ENCODE peak calls at places on chromosomes 7 and 10, in nine cellular contexts. One of them, this sample, is unnamed.

GRCh38 chr10:86376403-86376802 is 9.8 kb upstream of the GRID1 start:
- DNase-seq in posterior vena cava: no peak
- DNase-seq in ELR: no peak
- DNase-seq in foreskin fibroblast: no peak
- DNase-seq in skeletal muscle cell: no peak
- DNase-seq in stimulated activated CD8-positive, alpha-beta memory T cell treated with anti-CD3 and anti-CD28 coated beads, Interleukin-4, amount 100 ng/mL, for 48 hours: peak; percentile 16
- DNase-seq in CD8-positive, alpha-beta T cell: no peak
- DNase-seq in right cardiac atrium: no peak
- DNase-seq in heart right ventricle: no peak
- DNase-seq in this sample: no peak

GRCh38 chr7:152081088-152081487 is 55.6 kb downstream of the GALNT11 start:
- DNase-seq in ELR: peak; percentile 4
- DNase-seq in skeletal muscle cell: no peak
- DNase-seq in foreskin fibroblast: peak; percentile 5
- DNase-seq in stimulated activated CD8-positive, alpha-beta memory T cell treated with anti-CD3 and anti-CD28 coated beads, Interleukin-4, amount 100 ng/mL, for 48 hours: no peak
- DNase-seq in posterior vena cava: no peak
- DNase-seq in CD8-positive, alpha-beta T cell: no peak
- DNase-seq in heart right ventricle: no peak
- DNase-seq in right cardiac atrium: no peak
- DNase-seq in this sample: no peak

GRCh38 chr7:158723266-158723665 is 18.7 kb upstream of the NCAPG2 start:
- DNase-seq in foreskin fibroblast: no peak
- DNase-seq in posterior vena cava: no peak
- DNase-seq in stimulated activated CD8-positive, alpha-beta memory T cell treated with anti-CD3 and anti-CD28 coated beads, Interleukin-4, amount 100 ng/mL, for 48 hours: no peak
- DNase-seq in skeletal muscle cell: no peak
- DNase-seq in CD8-positive, alpha-beta T cell: no peak
- DNase-seq in ELR: no peak
- DNase-seq in right cardiac atrium: no peak
- DNase-seq in heart right ventricle: no peak
- DNase-seq in this sample: no peak

GRCh38 chr10:38050212-38050611 is 39.7 kb downstream of the ZNF33A start:
- DNase-seq in foreskin fibroblast: no peak
- DNase-seq in heart right ventricle: no peak
- DNase-seq in stimulated activated CD8-positive, alpha-beta memory T cell treated with anti-CD3 and anti-CD28 coated beads, Interleukin-4, amount 100 ng/mL, for 48 hours: no peak
- DNase-seq in CD8-positive, alpha-beta T cell: no peak
- DNase-seq in right cardiac atrium: no peak
- DNase-seq in skeletal muscle cell: no peak
- DNase-seq in posterior vena cava: no peak
- DNase-seq in ELR: no peak
- DNase-seq in this sample: no peak

GRCh38 chr7:12291870-12292269 is 80.8 kb downstream of the TMEM106B start:
- DNase-seq in skeletal muscle cell: no peak
- DNase-seq in heart right ventricle: no peak
- DNase-seq in right cardiac atrium: no peak
- DNase-seq in stimulated activated CD8-positive, alpha-beta memory T cell treated with anti-CD3 and anti-CD28 coated beads, Interleukin-4, amount 100 ng/mL, for 48 hours: no peak
- DNase-seq in CD8-positive, alpha-beta T cell: no peak
- DNase-seq in foreskin fibroblast: peak; percentile 3
- DNase-seq in posterior vena cava: no peak
- DNase-seq in ELR: peak; percentile 11
- DNase-seq in this sample: no peak

GRCh38 chr7:47102442-47102841 is 479.5 kb downstream of the TNS3 start:
- DNase-seq in posterior vena cava: no peak
- DNase-seq in CD8-positive, alpha-beta T cell: no peak
- DNase-seq in skeletal muscle cell: no peak
- DNase-seq in right cardiac atrium: no peak
- DNase-seq in foreskin fibroblast: no peak
- DNase-seq in ELR: no peak
- DNase-seq in stimulated activated CD8-positive, alpha-beta memory T cell treated with anti-CD3 and anti-CD28 coated beads, Interleukin-4, amount 100 ng/mL, for 48 hours: no peak
- DNase-seq in heart right ventricle: no peak
- DNase-seq in this sample: no peak

GRCh38 chr7:140581411-140581810 is 59.2 kb downstream of the DENND2A start:
- DNase-seq in stimulated activated CD8-positive, alpha-beta memory T cell treated with anti-CD3 and anti-CD28 coated beads, Interleukin-4, amount 100 ng/mL, for 48 hours: no peak
- DNase-seq in right cardiac atrium: no peak
- DNase-seq in CD8-positive, alpha-beta T cell: no peak
- DNase-seq in ELR: no peak
- DNase-seq in posterior vena cava: no peak
- DNase-seq in skeletal muscle cell: no peak
- DNase-seq in heart right ventricle: no peak
- DNase-seq in foreskin fibroblast: peak; percentile 52
- DNase-seq in this sample: no peak

GRCh38 chr7:130435455-130435854 is 5.4 kb downstream of the CEP41 start:
- DNase-seq in right cardiac atrium: no peak
- DNase-seq in foreskin fibroblast: no peak
- DNase-seq in posterior vena cava: no peak
- DNase-seq in ELR: no peak
- DNase-seq in skeletal muscle cell: no peak
- DNase-seq in CD8-positive, alpha-beta T cell: no peak
- DNase-seq in stimulated activated CD8-positive, alpha-beta memory T cell treated with anti-CD3 and anti-CD28 coated beads, Interleukin-4, amount 100 ng/mL, for 48 hours: no peak
- DNase-seq in heart right ventricle: no peak
- DNase-seq in this sample: no peak

GRCh38 chr7:32164341-32164996 is 94.3 kb upstream of the PDE1C start:
- DNase-seq in foreskin fibroblast: peak; percentile 66
- DNase-seq in heart right ventricle: peak; percentile 50
- DNase-seq in ELR: peak; percentile 83
- DNase-seq in right cardiac atrium: no peak
- DNase-seq in skeletal muscle cell: peak; percentile 54
- DNase-seq in posterior vena cava: no peak
- DNase-seq in stimulated activated CD8-positive, alpha-beta memory T cell treated with anti-CD3 and anti-CD28 coated beads, Interleukin-4, amount 100 ng/mL, for 48 hours: no peak
- DNase-seq in CD8-positive, alpha-beta T cell: no peak
- DNase-seq in this sample: peak; percentile 9